ENCODE peak calls at places on chromosomes 5 and 9, in four cellular contexts. W is left ventricle myocardium inferior, V is PC-9, B is GM23338. T is an unnamed sample.

GRCh38 chr5:67350600-67351315 is 154.2 kb upstream of the CD180 start:
- DNase-seq in B (no peak), W (no peak), V (no peak), T (no peak)

GRCh38 chr5:134794136-134794535 is 35.6 kb downstream of the DDX46 start:
- DNase-seq in W (no peak), V (no peak), B (no peak), T (no peak)

GRCh38 chr9:134163374-134164196 is 779 bp downstream of the RNU6ATAC start:
- DNase-seq in V (peak; percentile 50), B (peak; percentile 78), W (peak; percentile 70), T (peak; percentile 62)

GRCh38 chr5:98583572-98583971 is 189.9 kb upstream of the RGMB start:
- DNase-seq in V (no peak), W (no peak), B (no peak), T (no peak)

GRCh38 chr5:113199122-113199905 is 222.7 kb downstream of the DCP2 start:
- DNase-seq in B (no peak), V (peak; percentile 56), W (no peak), T (no peak)

GRCh38 chr5:14745753-14746152 is 81.2 kb downstream of the OTULIN start:
- DNase-seq in V (no peak), B (no peak), W (no peak), T (no peak)

GRCh38 chr9:20319641-20320337 is 302.5 kb downstream of the MLLT3 start:
- DNase-seq in W (no peak), V (no peak), B (no peak), T (no peak)

GRCh38 chr5:56019306-56020272 is 24.8 kb upstream of the IL6ST start:
- DNase-seq in W (no peak), V (no peak), B (no peak), T (no peak)

GRCh38 chr5:115947260-115947659 is 15.0 kb upstream of the LVRN start:
- DNase-seq in V (no peak), B (no peak), W (no peak), T (no peak)

GRCh38 chr5:26023361-26023760 is 1015.0 kb downstream of the CDH9 start:
- DNase-seq in B (no peak), V (no peak), W (no peak), T (no peak)

GRCh38 chr9:116842658-116843057 is 155.6 kb downstream of the TRIM32 start:
- DNase-seq in W (no peak), V (peak; percentile 43), B (peak; percentile 86), T (peak; percentile 35)

GRCh38 chr5:93186031-93186682 is 394.9 kb downstream of the NR2F1-AS1 start:
- DNase-seq in B (no peak), W (no peak), V (no peak), T (no peak)

GRCh38 chr5:89117131-89117644 is 234.2 kb upstream of the MEF2C start:
- DNase-seq in B (no peak), V (no peak), W (no peak), T (no peak)

GRCh38 chr5:119470851-119471451 is 18.7 kb downstream of the HSD17B4 start:
- DNase-seq in W (no peak), V (no peak), B (peak; percentile 56), T (peak; percentile 52)

GRCh38 chr9:26813247-26813646 is 79.4 kb downstream of the CAAP1 start:
- DNase-seq in B (no peak), W (no peak), V (no peak), T (no peak)

GRCh38 chr9:71549023-71549422 is 219.3 kb downstream of the CEMIP2 start:
- DNase-seq in V (no peak), B (no peak), W (no peak), T (no peak)

GRCh38 chr5:72441861-72442540 is 65.2 kb downstream of the ZNF366 start:
- DNase-seq in B (no peak), V (peak; percentile 43), W (no peak), T (no peak)

GRCh38 chr5:5178121-5178520 is 38.0 kb downstream of the ADAMTS16 start:
- DNase-seq in W (no peak), V (no peak), B (no peak), T (peak; percentile 54)

GRCh38 chr5:53378590-53379247 is 101.7 kb upstream of the FST start:
- DNase-seq in W (no peak), V (no peak), B (no peak), T (no peak)

GRCh38 chr5:109775130-109775529 is 85.4 kb downstream of the MAN2A1 start:
- DNase-seq in W (no peak), B (no peak), V (no peak), T (no peak)

GRCh38 chr5:121273818-121274433 is 577.8 kb upstream of the FTMT start:
- DNase-seq in W (no peak), B (no peak), V (peak; percentile 87), T (peak; percentile 48)

GRCh38 chr9:86096382-86096781 is 3.0 kb downstream of the GOLM1 start:
- DNase-seq in W (no peak), B (no peak), V (peak; percentile 43), T (no peak)

GRCh38 chr5:105146867-105147266 is 1584.3 kb upstream of the NUDT12 start:
- DNase-seq in B (no peak), V (no peak), W (no peak), T (no peak)

GRCh38 chr5:66637994-66638393 is 41.8 kb downstream of the MAST4 start:
- DNase-seq in V (no peak), B (no peak), W (no peak), T (no peak)

GRCh38 chr5:116881921-116882531 is 307.4 kb upstream of the SEMA6A start:
- DNase-seq in W (no peak), V (no peak), B (no peak), T (no peak)

GRCh38 chr9:136292591-136293448 is 11.1 kb downstream of the CCDC187 start:
- DNase-seq in V (no peak), W (no peak), B (no peak), T (no peak)

GRCh38 chr5:120678279-120678678 is 214.2 kb downstream of the PRR16 start:
- DNase-seq in B (no peak), V (no peak), W (no peak), T (no peak)

GRCh38 chr9:8206720-8207119 is 407.1 kb upstream of the DMAC1 start:
- DNase-seq in B (no peak), V (no peak), W (no peak), T (no peak)

GRCh38 chr5:856531-857425 is 6.0 kb upstream of the ZDHHC11 start:
- DNase-seq in V (no peak), W (peak; percentile 7), B (no peak), T (no peak)

GRCh38 chr5:148735301-148735700 is 81.0 kb upstream of the HTR4 start:
- DNase-seq in V (no peak), B (no peak), W (no peak), T (no peak)

GRCh38 chr9:136852664-136853595 is 784 bp downstream of the MAMDC4 start:
- DNase-seq in W (peak; percentile 18), B (no peak), V (no peak), T (no peak)

DNA sequence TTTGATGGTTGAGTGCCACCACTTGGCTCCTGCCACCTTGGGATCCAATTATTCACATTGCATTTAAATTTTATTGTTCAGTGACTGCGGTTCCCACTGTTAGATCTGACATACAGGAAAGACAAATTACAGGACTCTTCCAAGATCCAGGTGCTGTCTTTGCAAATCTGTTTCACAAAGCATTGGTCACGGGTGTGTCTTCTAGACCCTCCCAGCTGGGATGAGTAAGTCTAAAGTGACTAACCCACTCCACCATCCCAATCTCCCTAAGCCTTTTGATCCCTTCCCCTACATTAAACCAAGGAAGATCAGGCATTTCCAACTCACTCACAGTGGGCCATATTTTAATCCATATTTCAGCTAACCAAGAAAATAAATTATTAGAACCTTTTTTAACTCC is 1016.3 kb upstream of the CTNND2 start:
- DNase-seq in V (no peak), B (no peak), W (no peak), T (no peak)
- H3K4me1 ChIP-seq in V (no peaks in the 10 kb centered on the region), B (no peaks in the 10 kb centered on the region), W (no peaks in the 10 kb centered on the region), T (no peaks in the 10 kb centered on the region)

DNA sequence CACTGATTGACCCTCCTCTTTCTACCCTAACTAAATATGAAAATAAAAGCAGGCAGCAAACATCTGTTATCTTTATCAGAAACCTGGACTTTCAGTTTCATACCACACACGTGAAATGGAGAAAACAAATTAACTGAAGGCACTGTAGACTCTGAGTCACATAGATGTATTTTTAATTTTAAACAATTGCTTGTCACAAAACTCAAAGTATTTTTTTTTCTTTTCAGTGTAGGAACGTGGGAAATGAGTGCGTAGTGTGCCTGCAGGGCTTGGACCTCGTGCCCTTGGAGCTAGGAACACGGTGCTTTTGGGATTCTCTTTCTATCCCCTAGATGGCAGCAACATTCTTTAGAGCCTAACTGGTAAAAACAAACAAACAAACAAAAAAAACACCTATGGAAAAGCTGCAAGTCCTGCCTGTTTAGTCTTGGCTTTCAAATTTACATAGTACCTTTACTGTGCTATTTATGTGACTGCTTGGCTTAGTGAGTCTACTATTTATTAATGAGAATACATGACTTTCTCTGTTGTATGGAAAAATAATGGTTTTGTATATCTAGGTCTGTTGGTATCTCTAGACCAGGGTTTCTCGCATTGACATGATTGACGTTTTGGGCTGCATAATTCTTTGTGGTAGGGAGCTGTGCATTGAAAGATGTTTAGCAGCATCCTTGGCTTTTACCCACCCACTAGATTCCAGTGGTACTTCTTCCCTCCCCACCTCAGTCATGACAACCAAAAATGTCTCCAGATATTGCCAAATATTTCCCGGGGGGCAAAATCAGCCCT is 16.8 kb upstream of the ACTBL2 start:
- DNase-seq in W (no peak), B (peak; percentile 89), V (peak; percentile 84), T (peak; percentile 53)
- H3K4me3 ChIP-seq in W (peak overlapping the region; percentile 48), B (no peak overlapping the region), V (peak overlapping the region; percentile 18), T (no peak overlapping the region)

DNA sequence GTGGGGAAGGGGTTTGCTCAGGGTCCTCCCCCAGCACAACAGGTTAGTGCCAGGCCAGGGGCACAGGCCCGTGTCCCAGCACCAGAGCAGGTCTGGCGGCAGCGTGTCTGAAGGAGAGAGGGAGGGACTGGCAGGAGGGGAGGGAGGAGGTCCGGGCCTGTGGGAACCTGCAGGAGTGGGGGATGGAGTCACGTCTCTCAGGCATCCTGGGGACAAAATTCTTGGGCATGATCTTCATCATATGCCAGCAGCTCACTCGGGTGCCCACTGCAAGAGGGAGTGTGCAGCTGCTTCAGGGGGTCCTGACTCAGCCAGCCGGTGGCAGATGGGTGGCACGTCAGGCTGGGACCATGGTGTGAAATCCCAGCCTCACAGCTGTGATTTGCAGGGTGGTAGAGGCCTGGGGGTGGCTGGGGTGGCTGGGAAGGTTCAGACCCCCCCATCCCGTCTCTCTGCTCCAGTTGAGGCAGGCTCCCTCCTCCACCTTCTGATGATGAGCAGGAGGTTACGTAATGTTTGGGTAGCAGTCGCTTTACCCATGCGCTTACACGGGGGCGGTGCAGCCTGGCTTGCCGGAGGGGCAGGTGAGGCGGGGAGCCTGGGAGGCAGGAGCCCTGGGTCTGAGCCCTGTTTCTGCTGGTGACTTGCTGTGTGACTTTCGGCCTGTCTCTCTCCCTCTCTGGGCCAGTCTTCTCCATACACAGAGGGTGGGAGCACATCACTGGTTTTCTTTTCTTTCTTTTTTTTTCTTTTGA is 40.5 kb downstream of the NCS1 start:
- DNase-seq in B (no peak), W (no peak), V (no peak), T (no peak)
- TF ChIP-seq CTCF in B (no peak), W (no peak), V (no peak), T (no peak)

DNA sequence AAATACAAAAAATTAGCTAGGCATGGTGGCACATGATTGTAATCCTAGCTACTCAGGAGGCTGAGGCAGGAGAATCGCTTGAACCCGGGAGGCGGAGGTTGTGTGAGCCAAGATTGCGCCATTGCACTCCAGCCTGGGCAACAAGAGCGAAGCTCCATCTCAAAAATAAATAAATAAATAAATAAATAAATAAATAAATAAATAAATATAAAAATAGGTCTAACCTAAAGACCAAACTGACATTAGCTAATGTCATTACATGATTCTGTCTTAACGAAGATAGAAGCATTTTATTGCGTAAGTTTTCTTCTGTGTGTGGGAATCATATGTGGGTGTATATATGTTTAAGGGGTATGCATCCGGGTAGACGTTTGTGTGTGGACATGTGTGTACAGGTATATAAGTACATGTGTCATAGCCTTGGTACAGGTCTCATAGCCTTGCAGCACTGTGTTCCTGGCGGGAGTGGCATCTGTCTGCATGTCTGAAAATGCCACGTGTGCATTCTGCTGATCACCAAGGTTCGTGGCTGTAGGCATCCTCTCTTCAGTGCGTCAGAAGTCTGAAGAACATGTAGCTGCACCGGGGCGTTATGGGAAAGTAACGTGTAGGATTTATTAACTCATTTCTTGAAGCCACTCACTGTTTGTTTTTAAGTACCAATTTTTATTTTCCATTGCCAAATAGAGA is 298.1 kb downstream of the NR3C1 start:
- DNase-seq in B (no peak), W (no peak), V (no peak), T (no peak)
- H3K4me1 ChIP-seq in B (peaks cover 8% of the 10 kb centered on the region), W (peaks cover 66% of the 10 kb centered on the region), V (peaks cover 22% of the 10 kb centered on the region), T (peaks cover 5% of the 10 kb centered on the region)

T was measured in Caco-2.